ENCODE peak calls at places on chromosomes 1 and 21, in eight cellular contexts. I is neural crest cell, E is omental fat pad, Q is bronchial epithelial cell, U is transverse colon, G is foreskin keratinocyte, Y is GM12865, O is AG09309. C is an unnamed sample.
A peak's percentile ranks its signal among the peaks of the same experiment; 100 is the strongest.

GRCh38 chr1:11158720-11159321 is 30.3 kb upstream of the ANGPTL7 start:
- DNase-seq in O (peak; percentile 93), G (peak; percentile 76), Q (peak; percentile 96), I (no peak), U (no peak), E (no peak), Y (no peak), C (no peak)

GRCh38 chr1:25107643-25108010 is 124.7 kb downstream of the SYF2 start:
- DNase-seq in U (no peak), O (peak; percentile 77), E (no peak), Q (no peak), G (no peak), I (no peak), Y (no peak), C (no peak)

GRCh38 chr1:50488876-50489275 is 65.6 kb upstream of the DMRTA2 start:
- DNase-seq in I (no peak), O (no peak), G (no peak), E (no peak), Q (no peak), Y (no peak), U (no peak), C (no peak)

GRCh38 chr1:171984262-171984661 is 143.0 kb downstream of the DNM3 start:
- DNase-seq in E (no peak), G (no peak), I (no peak), Q (no peak), U (peak; percentile 23), O (no peak), Y (no peak), C (no peak)

GRCh38 chr1:34164510-34165381 is at the start of gene CSMD2:
- DNase-seq in Y (no peak), Q (peak; percentile 4), I (peak; percentile 48), G (no peak), E (no peak), U (no peak), O (peak; percentile 11), C (peak; percentile 61)

GRCh38 chr1:155016231-155016831 is 13.7 kb downstream of the ZBTB7B start:
- DNase-seq in E (no peak), Y (no peak), Q (no peak), O (no peak), U (peak; percentile 67), I (no peak), G (no peak), C (no peak)

GRCh38 chr1:234607091-234608025 is 2.6 kb downstream of the IRF2BP2 start:
- DNase-seq in Q (no peak), U (peak; percentile 44), E (no peak), G (no peak), O (no peak), I (no peak), Y (peak; percentile 50), C (peak; percentile 31)

GRCh38 chr1:45884700-45885099 is 81.3 kb downstream of the MAST2 start:
- DNase-seq in Y (no peak), Q (peak; percentile 57), O (no peak), G (peak; percentile 13), U (peak; percentile 24), I (no peak), E (no peak), C (no peak)

GRCh38 chr1:205398586-205398985 is 23.3 kb downstream of the LEMD1 start:
- DNase-seq in G (no peak), I (no peak), E (no peak), U (no peak), Q (no peak), Y (no peak), O (no peak), C (no peak)

GRCh38 chr1:178954937-178955336 is 70.8 kb upstream of the FAM20B start:
- DNase-seq in Y (no peak), G (no peak), O (no peak), Q (no peak), I (no peak), E (no peak), U (no peak), C (no peak)

GRCh38 chr21:45384656-45385548 is 20.1 kb upstream of the COL18A1 start:
- DNase-seq in I (no peak), Q (no peak), G (no peak), Y (no peak), U (no peak), E (no peak), O (no peak), C (no peak)

GRCh38 chr1:200982071-200982945 is 41.2 kb downstream of the KIF21B start:
- DNase-seq in Q (no peak), Y (no peak), E (no peak), O (no peak), U (no peak), G (no peak), I (no peak), C (no peak)

GRCh38 chr1:81463889-81464288 is 336.8 kb upstream of the ADGRL2 start:
- DNase-seq in G (no peak), E (no peak), I (no peak), O (no peak), Q (no peak), Y (no peak), U (no peak), C (no peak)

GRCh38 chr21:42063578-42064521 is 7.3 kb upstream of the UMODL1 start:
- DNase-seq in E (no peak), I (no peak), Q (peak; percentile 84), U (peak; percentile 71), Y (peak; percentile 83), G (peak; percentile 80), O (no peak), C (no peak)

GRCh38 chr1:116900471-116901365 is 9.0 kb upstream of the PTGFRN start:
- DNase-seq in Q (no peak), Y (no peak), I (no peak), G (no peak), O (no peak), U (no peak), E (no peak), C (no peak)

GRCh38 chr21:25398630-25399029 is 208.7 kb downstream of the MRPL39 start:
- DNase-seq in E (no peak), O (no peak), Y (no peak), I (no peak), Q (no peak), G (no peak), U (no peak), C (no peak)

GRCh38 chr1:236795757-236796719 is 946 bp downstream of the MTR start:
- DNase-seq in Q (peak; percentile 56), G (peak; percentile 37), U (no peak), Y (no peak), O (peak; percentile 14), I (no peak), E (no peak), C (peak; percentile 4)

GRCh38 chr1:234605983-234606730 is 3.8 kb downstream of the IRF2BP2 start:
- DNase-seq in Q (no peak), O (no peak), E (no peak), Y (peak; percentile 52), U (peak; percentile 52), G (no peak), I (no peak), C (no peak)

GRCh38 chr21:31185663-31186062 is 147.4 kb upstream of the KRTAP19-8 start:
- DNase-seq in U (no peak), G (no peak), Q (no peak), Y (no peak), O (no peak), I (no peak), E (no peak), C (no peak)

GRCh38 chr1:167121375-167122120 is 27.7 kb downstream of the STYXL2 start:
- DNase-seq in E (no peak), Y (no peak), I (peak; percentile 34), U (peak; percentile 87), G (no peak), O (no peak), Q (peak; percentile 47), C (peak; percentile 51)

GRCh38 chr1:3566951-3567350 is 44.4 kb downstream of the MEGF6 start:
- DNase-seq in O (no peak), I (no peak), Y (no peak), E (no peak), G (no peak), U (no peak), Q (no peak), C (no peak)

GRCh38 chr1:55443175-55443933 is 228.2 kb upstream of the USP24 start:
- DNase-seq in Q (peak; percentile 75), U (peak; percentile 65), I (no peak), G (peak; percentile 37), O (peak; percentile 99), E (peak; percentile 56), Y (no peak), C (no peak)

GRCh38 chr1:221840511-221841243 is 98.8 kb upstream of the DUSP10 start:
- DNase-seq in Y (peak; percentile 79), O (no peak), Q (no peak), I (no peak), E (no peak), U (no peak), G (no peak), C (no peak)

GRCh38 chr1:14778882-14779594 is 180.6 kb downstream of the KAZN start:
- DNase-seq in E (no peak), Y (peak; percentile 36), I (peak; percentile 64), G (no peak), U (peak; percentile 30), Q (no peak), O (no peak), C (peak; percentile 77)

GRCh38 chr1:35319988-35320713 is 51.6 kb downstream of the ZMYM4 start:
- DNase-seq in O (no peak), U (no peak), I (no peak), G (no peak), E (no peak), Q (peak; percentile 11), Y (no peak), C (no peak)

GRCh38 chr1:94741510-94741909 is 78.6 kb upstream of the SLC44A3 start:
- DNase-seq in U (no peak), Q (no peak), E (no peak), I (no peak), G (no peak), O (no peak), Y (no peak), C (no peak)

GRCh38 chr1:9719978-9720722 is 68.6 kb downstream of the PIK3CD start:
- DNase-seq in Q (no peak), I (no peak), G (no peak), E (no peak), O (no peak), U (no peak), Y (no peak), C (peak; percentile 38)
- TF ChIP-seq CTCF in Q (no peak), I (no peak), G (peak; percentile 8), E (no peak), O (no peak), U (no peak), Y (no peak), C (peak; percentile 28)

GRCh38 chr1:113811888-113812660 is at the start of gene RSBN1:
- DNase-seq in U (peak; percentile 99), E (peak; percentile 91), O (peak; percentile 97), I (peak; percentile 92), G (peak; percentile 98), Q (peak; percentile 96), Y (peak; percentile 99), C (peak; percentile 97)
- TF ChIP-seq CTCF in U (no peak), E (no peak), O (no peak), I (no peak), G (peak; percentile 28), Q (peak; percentile 10), Y (no peak), C (no peak)

GRCh38 chr1:187563191-187563590 is 734.4 kb downstream of the PLA2G4A start:
- DNase-seq in I (no peak), U (no peak), E (no peak), G (no peak), Q (no peak), O (no peak), Y (no peak), C (no peak)
- TF ChIP-seq CTCF in I (no peak), U (no peak), E (no peak), G (no peak), Q (no peak), O (no peak), Y (no peak), C (no peak)

GRCh38 chr1:180365039-180365438 is 135.0 kb downstream of the LHX4 start:
- DNase-seq in Y (peak; percentile 25), E (no peak), U (no peak), G (no peak), O (no peak), I (no peak), Q (no peak), C (peak; percentile 8)
- TF ChIP-seq CTCF in Y (no peak), E (no peak), U (no peak), G (peak; percentile 44), O (no peak), I (peak; percentile 34), Q (peak; percentile 13), C (peak; percentile 31)